ENCODE peak calls at places on chromosome 16, in four cellular contexts. O is tibial artery, T is non-pigmented ciliary epithelial cell, P is skeletal muscle cell. J is an unnamed sample.

GRCh38 chr16:3171181-3171854 is 16.7 kb upstream of the OR1F1 start:
- DNase-seq in O (no peak), T (no peak), P (no peak), J (no peak)

GRCh38 chr16:75096730-75097129 is 19.9 kb downstream of the LDHD start:
- DNase-seq in O (no peak), T (no peak), P (no peak), J (no peak)

GRCh38 chr16:19876501-19877059 is 8.1 kb downstream of the GPRC5B start:
- DNase-seq in O (no peak), T (no peak), P (no peak), J (no peak)

GRCh38 chr16:13856811-13857511 is 63.0 kb upstream of the ERCC4 start:
- DNase-seq in O (no peak), T (no peak), P (no peak), J (no peak)

GRCh38 chr16:2004795-2005517 is 4.7 kb downstream of the ZNF598 start:
- DNase-seq in O (no peak), T (no peak), P (no peak), J (no peak)

GRCh38 chr16:23374721-23375120 is 72.6 kb downstream of the SCNN1B start:
- DNase-seq in O (no peak), T (no peak), P (no peak), J (no peak)

GRCh38 chr16:48452991-48453760 is 68.0 kb upstream of the SIAH1 start:
- DNase-seq in O (no peak), T (no peak), P (no peak), J (no peak)

GRCh38 chr16:81378049-81378448 is 63.3 kb downstream of the GAN start:
- DNase-seq in O (no peak), T (no peak), P (no peak), J (no peak)

GRCh38 chr16:54568897-54569807 is 282.6 kb upstream of the IRX3 start:
- DNase-seq in O (no peak), T (no peak), P (peak), J (no peak)

GRCh38 chr16:13332713-13333255 is 431.4 kb downstream of the SHISA9 start:
- DNase-seq in O (no peak), T (no peak), P (no peak), J (no peak)

GRCh38 chr16:84874553-84874952 is 54.8 kb downstream of the CRISPLD2 start:
- DNase-seq in O (no peak), T (no peak), P (no peak), J (no peak)

GRCh38 chr16:3142327-3142726 is 7.5 kb downstream of the ZNF213 start:
- DNase-seq in O (no peak), T (no peak), P (no peak), J (no peak)

GRCh38 chr16:24041834-24042631 is 206.2 kb downstream of the PRKCB start:
- DNase-seq in O (no peak), T (peak), P (no peak), J (no peak)

GRCh38 chr16:2154533-2155090 is 970 bp upstream of the TRAF7 start:
- DNase-seq in O (no peak), T (no peak), P (no peak), J (no peak)

GRCh38 chr16:8120001-8120400 is 470.3 kb downstream of the TMEM114 start:
- DNase-seq in O (no peak), T (no peak), P (no peak), J (no peak)

GRCh38 chr16:48321307-48322036 is 63.7 kb downstream of the SIAH1 start:
- DNase-seq in O (no peak), T (peak), P (no peak), J (no peak)

GRCh38 chr16:69724981-69725479 is 1.3 kb downstream of the NQO1 start:
- DNase-seq in O (peak), T (no peak), P (no peak), J (no peak)

GRCh38 chr16:83530293-83530692 is 277.5 kb upstream of the HSBP1 start:
- DNase-seq in O (no peak), T (no peak), P (peak), J (peak)

GRCh38 chr16:88783391-88784073 is 1.5 kb downstream of the PIEZO1 start:
- DNase-seq in O (peak), T (no peak), P (no peak), J (no peak)

GRCh38 chr16:49281843-49282642 is 405 bp upstream of the CBLN1 start:
- DNase-seq in O (peak), T (no peak), P (no peak), J (no peak)

GRCh38 chr16:27624154-27625049 is 74.5 kb downstream of the KATNIP start:
- DNase-seq in O (no peak), T (no peak), P (no peak), J (no peak)

GRCh38 chr16:15857779-15858560 is 1.1 kb upstream of the MYH11 start:
- DNase-seq in O (peak), T (no peak), P (no peak), J (no peak)

GRCh38 chr16:31344712-31345111 is 10.3 kb upstream of the ITGAX start:
- DNase-seq in O (peak), T (no peak), P (no peak), J (no peak)

GRCh38 chr16:75491876-75492275 is 3.4 kb downstream of the CHST6 start:
- DNase-seq in O (no peak), T (no peak), P (no peak), J (no peak)

GRCh38 chr16:70805380-70805779 is 4.4 kb upstream of the VAC14 start:
- DNase-seq in O (no peak), T (no peak), P (no peak), J (no peak)

GRCh38 chr16:19295393-19295792 is 9.9 kb downstream of the CLEC19A start:
- DNase-seq in O (no peak), T (no peak), P (no peak), J (no peak)

GRCh38 chr16:87017388-87018012 is 299.7 kb downstream of the C16orf95 start:
- DNase-seq in O (peak), T (peak), P (peak), J (peak)

GRCh38 chr16:1335996-1336395 is 2.6 kb downstream of the BAIAP3 start:
- DNase-seq in O (no peak), T (no peak), P (no peak), J (no peak)

GRCh38 chr16:6146874-6147425 is 1049.4 kb upstream of the EEF2KMT start:
- DNase-seq in O (no peak), T (no peak), P (no peak), J (no peak)

GRCh38 chr16:22348296-22348695 is 26.1 kb downstream of the CDR2 start:
- DNase-seq in O (no peak), T (no peak), P (no peak), J (no peak)

GRCh38 chr16:84138824-84139627 is 6.0 kb downstream of the HSDL1 start:
- DNase-seq in O (no peak), T (no peak), P (no peak), J (no peak)

GRCh38 chr16:58809213-58809612 is 75.1 kb upstream of the GOT2 start:
- DNase-seq in O (no peak), T (no peak), P (no peak), J (no peak)

GRCh38 chr16:77531741-77532140 is 96.9 kb upstream of the ADAMTS18 start:
- DNase-seq in O (no peak), T (peak), P (peak), J (peak)

GRCh38 chr16:86391987-86392386 is 118.3 kb upstream of the FOXF1 start:
- DNase-seq in O (no peak), T (peak), P (no peak), J (peak)

GRCh38 chr16:12794486-12795399 is 8.9 kb downstream of the CPPED1 start:
- DNase-seq in O (no peak), T (no peak), P (no peak), J (no peak)

GRCh38 chr16:87297918-87298631 is 19.1 kb downstream of the C16orf95 start:
- DNase-seq in O (no peak), T (no peak), P (no peak), J (no peak)

J was measured in GM04503.